ENCODE peak calls at places on chromosomes 7 and 10, in eight cellular contexts. T, B, P, O, S, G, M and Z are unnamed samples.

GRCh38 chr10:42982886-42983594 is 93.8 kb upstream of the RET start:
- DNase-seq in T (no peak), S (no peak), B (no peak), P (no peak), O (no peak), M (no peak), G (no peak), Z (no peak)

GRCh38 chr10:133459454-133460207 is 5.9 kb downstream of the SCART1 start:
- DNase-seq in G (no peak), P (no peak), O (no peak), T (no peak), B (no peak), S (no peak), M (no peak), Z (no peak)

GRCh38 chr7:81775560-81775959 is 5.7 kb upstream of the HGF start:
- DNase-seq in M (no peak), G (no peak), P (no peak), S (no peak), T (no peak), O (no peak), B (no peak), Z (no peak)

GRCh38 chr7:2621061-2621828 is 10.5 kb upstream of the TTYH3 start:
- DNase-seq in O (no peak), B (no peak), S (peak), M (peak), T (no peak), P (no peak), G (no peak), Z (no peak)

GRCh38 chr7:117445206-117445605 is 17.9 kb upstream of the ASZ1 start:
- DNase-seq in S (no peak), M (peak), O (no peak), T (no peak), P (no peak), G (no peak), B (no peak), Z (no peak)

GRCh38 chr10:5518143-5518542 is 6.6 kb upstream of the CALML3 start:
- DNase-seq in O (no peak), P (no peak), T (peak), B (no peak), G (no peak), M (no peak), S (no peak), Z (no peak)

GRCh38 chr10:46524471-46525176 is 31.8 kb downstream of the GPRIN2 start:
- DNase-seq in M (peak), O (no peak), G (no peak), T (peak), B (no peak), P (peak), S (peak), Z (no peak)

GRCh38 chr7:153939654-153940053 is 112.5 kb upstream of the DPP6 start:
- DNase-seq in B (no peak), O (no peak), G (no peak), P (no peak), M (no peak), S (no peak), T (no peak), Z (no peak)

GRCh38 chr10:22714524-22715289 is at the start of gene PIP4K2A:
- DNase-seq in G (peak), M (peak), T (peak), P (peak), O (no peak), B (peak), S (peak), Z (peak)

GRCh38 chr7:16604054-16604453 is 41.5 kb downstream of the ANKMY2 start:
- DNase-seq in S (no peak), M (peak), G (no peak), T (no peak), P (peak), B (no peak), O (no peak), Z (no peak)

GRCh38 chr7:145036592-145037386 is 200.9 kb upstream of the TPK1 start:
- DNase-seq in T (no peak), G (no peak), M (peak), B (peak), P (peak), S (no peak), O (peak), Z (peak)